ENCODE peak calls at places on chromosomes 16 and 17, in eight cellular contexts. One of them, this sample, is unnamed.

GRCh38 chr17:62782730-62783260 is 25.3 kb downstream of the MARCHF10 start:
- DNase-seq in AG04450: no peak
- DNase-seq in heart left ventricle: no peak
- DNase-seq in mammary epithelial cell: no peak
- DNase-seq in cardiac muscle cell: no peak
- DNase-seq in CD8-positive, alpha-beta T cell: no peak
- DNase-seq in Caco-2: no peak
- DNase-seq in HFF-Myc: no peak
- DNase-seq in this sample: no peak

GRCh38 chr17:16407911-16408588 is 7.3 kb upstream of the TRPV2 start:
- DNase-seq in AG04450: no peak
- DNase-seq in heart left ventricle: peak; percentile 70
- DNase-seq in mammary epithelial cell: peak; percentile 61
- DNase-seq in cardiac muscle cell: peak; percentile 71
- DNase-seq in CD8-positive, alpha-beta T cell: no peak
- DNase-seq in Caco-2: no peak
- DNase-seq in HFF-Myc: no peak
- DNase-seq in this sample: no peak

GRCh38 chr17:30921544-30922196 is at the start of gene ADAP2:
- DNase-seq in AG04450: no peak
- DNase-seq in heart left ventricle: peak; percentile 62
- DNase-seq in mammary epithelial cell: peak; percentile 23
- DNase-seq in cardiac muscle cell: peak; percentile 65
- DNase-seq in CD8-positive, alpha-beta T cell: no peak
- DNase-seq in Caco-2: peak; percentile 58
- DNase-seq in HFF-Myc: no peak
- DNase-seq in this sample: peak; percentile 89

GRCh38 chr17:46732754-46733398 is 85.6 kb downstream of the WNT3 start:
- DNase-seq in AG04450: no peak
- DNase-seq in heart left ventricle: no peak
- DNase-seq in mammary epithelial cell: no peak
- DNase-seq in cardiac muscle cell: peak; percentile 28
- DNase-seq in CD8-positive, alpha-beta T cell: no peak
- DNase-seq in Caco-2: no peak
- DNase-seq in HFF-Myc: no peak
- DNase-seq in this sample: no peak

GRCh38 chr17:68196394-68197090 is 51.3 kb upstream of the AMZ2 start:
- DNase-seq in AG04450: no peak
- DNase-seq in heart left ventricle: no peak
- DNase-seq in mammary epithelial cell: no peak
- DNase-seq in cardiac muscle cell: peak; percentile 21
- DNase-seq in CD8-positive, alpha-beta T cell: no peak
- DNase-seq in Caco-2: no peak
- DNase-seq in HFF-Myc: no peak
- DNase-seq in this sample: no peak

GRCh38 chr17:34840758-34841157 is 120.5 kb downstream of the CCT6B start:
- DNase-seq in AG04450: no peak
- DNase-seq in heart left ventricle: no peak
- DNase-seq in mammary epithelial cell: no peak
- DNase-seq in cardiac muscle cell: no peak
- DNase-seq in CD8-positive, alpha-beta T cell: no peak
- DNase-seq in Caco-2: no peak
- DNase-seq in HFF-Myc: no peak
- DNase-seq in this sample: no peak

GRCh38 chr17:69945698-69946185 is 129.3 kb upstream of the KCNJ16 start:
- DNase-seq in AG04450: no peak
- DNase-seq in heart left ventricle: no peak
- DNase-seq in mammary epithelial cell: no peak
- DNase-seq in cardiac muscle cell: peak; percentile 11
- DNase-seq in CD8-positive, alpha-beta T cell: no peak
- DNase-seq in Caco-2: no peak
- DNase-seq in HFF-Myc: no peak
- DNase-seq in this sample: no peak

GRCh38 chr17:35812456-35812855 is 3.2 kb downstream of the TAF15 start:
- DNase-seq in AG04450: no peak
- DNase-seq in heart left ventricle: no peak
- DNase-seq in mammary epithelial cell: no peak
- DNase-seq in cardiac muscle cell: no peak
- DNase-seq in CD8-positive, alpha-beta T cell: no peak
- DNase-seq in Caco-2: no peak
- DNase-seq in HFF-Myc: no peak
- DNase-seq in this sample: no peak

GRCh38 chr17:9905902-9906301 is 831 bp upstream of the RCVRN start:
- DNase-seq in AG04450: no peak
- DNase-seq in heart left ventricle: no peak
- DNase-seq in mammary epithelial cell: no peak
- DNase-seq in cardiac muscle cell: peak; percentile 35
- DNase-seq in CD8-positive, alpha-beta T cell: no peak
- DNase-seq in Caco-2: no peak
- DNase-seq in HFF-Myc: no peak
- DNase-seq in this sample: no peak

GRCh38 chr16:88773812-88774291 is 11.2 kb downstream of the PIEZO1 start:
- DNase-seq in AG04450: no peak
- DNase-seq in heart left ventricle: peak; percentile 82
- DNase-seq in mammary epithelial cell: no peak
- DNase-seq in cardiac muscle cell: peak; percentile 81
- DNase-seq in CD8-positive, alpha-beta T cell: no peak
- DNase-seq in Caco-2: peak; percentile 74
- DNase-seq in HFF-Myc: peak; percentile 54
- DNase-seq in this sample: no peak

GRCh38 chr17:20120835-20121234 is 111.7 kb downstream of the SPECC1 start:
- DNase-seq in AG04450: no peak
- DNase-seq in heart left ventricle: no peak
- DNase-seq in mammary epithelial cell: no peak
- DNase-seq in cardiac muscle cell: no peak
- DNase-seq in CD8-positive, alpha-beta T cell: no peak
- DNase-seq in Caco-2: no peak
- DNase-seq in HFF-Myc: no peak
- DNase-seq in this sample: no peak
- TF ChIP-seq CTCF in AG04450: no peak
- TF ChIP-seq CTCF in heart left ventricle: no peak
- TF ChIP-seq CTCF in mammary epithelial cell: no peak
- TF ChIP-seq CTCF in cardiac muscle cell: no peak
- TF ChIP-seq CTCF in CD8-positive, alpha-beta T cell: no peak
- TF ChIP-seq CTCF in Caco-2: no peak
- TF ChIP-seq CTCF in HFF-Myc: no peak
- TF ChIP-seq CTCF in this sample: no peak

DNA sequence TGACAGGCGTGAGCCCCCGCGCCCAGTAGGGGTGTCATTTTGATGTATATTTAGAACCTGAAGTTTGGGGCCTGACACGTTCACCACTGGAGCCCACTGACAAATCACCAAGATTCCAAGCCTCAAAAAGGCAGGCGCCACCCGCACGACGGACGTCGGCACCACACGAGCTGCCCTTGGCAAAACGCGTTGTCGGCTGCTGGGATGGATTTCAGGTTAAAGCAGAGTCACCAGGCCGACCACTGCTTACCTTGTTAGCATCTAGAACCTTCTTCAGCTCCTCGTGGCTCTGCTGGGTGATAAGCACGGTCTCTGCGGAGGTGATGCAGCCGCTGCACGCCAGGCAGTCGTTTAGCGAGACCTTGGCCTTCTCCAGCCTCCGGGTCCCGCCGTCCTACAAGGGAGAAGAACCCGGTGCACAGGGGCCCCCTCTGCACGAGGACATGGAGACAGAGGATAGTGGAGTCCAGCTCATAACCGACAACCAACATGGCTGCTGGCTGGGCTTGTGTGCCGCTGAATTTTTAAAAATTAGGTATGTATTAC is 3.8 kb downstream of the CIAO3 start:
- DNase-seq in AG04450: no peak
- DNase-seq in heart left ventricle: no peak
- DNase-seq in mammary epithelial cell: no peak
- DNase-seq in cardiac muscle cell: no peak
- DNase-seq in CD8-positive, alpha-beta T cell: peak; percentile 5
- DNase-seq in Caco-2: no peak
- DNase-seq in HFF-Myc: no peak
- DNase-seq in this sample: no peak
- H3K4me3 ChIP-seq in AG04450: no peak overlapping the region
- H3K4me3 ChIP-seq in heart left ventricle: no peak overlapping the region
- H3K4me3 ChIP-seq in mammary epithelial cell: no peak overlapping the region
- H3K4me3 ChIP-seq in cardiac muscle cell: no peak overlapping the region
- H3K4me3 ChIP-seq in CD8-positive, alpha-beta T cell: no peak overlapping the region
- H3K4me3 ChIP-seq in Caco-2: no peak overlapping the region
- H3K4me3 ChIP-seq in HFF-Myc: no peak overlapping the region
- H3K4me3 ChIP-seq in this sample: no peak overlapping the region

GRCh38 chr16:69294051-69294450 is 17.1 kb upstream of the VPS4A start:
- DNase-seq in AG04450: no peak
- DNase-seq in heart left ventricle: no peak
- DNase-seq in mammary epithelial cell: peak; percentile 66
- DNase-seq in cardiac muscle cell: no peak
- DNase-seq in CD8-positive, alpha-beta T cell: no peak
- DNase-seq in Caco-2: no peak
- DNase-seq in HFF-Myc: no peak
- DNase-seq in this sample: no peak
- TF ChIP-seq CTCF in AG04450: no peak
- TF ChIP-seq CTCF in heart left ventricle: no peak
- TF ChIP-seq CTCF in mammary epithelial cell: no peak
- TF ChIP-seq CTCF in cardiac muscle cell: no peak
- TF ChIP-seq CTCF in CD8-positive, alpha-beta T cell: no peak
- TF ChIP-seq CTCF in Caco-2: no peak
- TF ChIP-seq CTCF in HFF-Myc: no peak
- TF ChIP-seq CTCF in this sample: no peak

DNA sequence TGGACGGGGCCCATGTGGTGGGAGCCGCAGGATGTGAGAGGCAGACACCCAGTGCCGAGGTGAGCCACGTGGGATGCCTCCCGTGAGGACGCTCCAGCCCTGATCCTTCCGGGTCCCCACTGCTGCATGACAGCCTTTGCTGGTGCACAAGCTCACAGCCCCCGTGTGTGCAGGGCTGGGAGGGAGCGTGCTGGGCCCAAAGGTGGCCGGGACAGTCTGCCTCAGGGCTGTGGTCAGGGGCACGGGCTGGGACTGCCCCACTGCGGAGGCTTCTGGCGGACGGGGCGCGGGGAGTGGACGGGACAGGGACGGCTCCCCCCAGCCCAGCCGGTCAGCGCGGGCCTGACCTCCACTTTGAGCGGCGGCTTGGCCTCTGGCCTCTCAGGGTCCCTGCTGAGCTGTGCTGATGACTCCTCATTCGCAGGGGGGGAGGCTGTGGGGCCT is 9.5 kb upstream of the METRNL start:
- DNase-seq in AG04450: no peak
- DNase-seq in heart left ventricle: peak; percentile 7
- DNase-seq in mammary epithelial cell: no peak
- DNase-seq in cardiac muscle cell: no peak
- DNase-seq in CD8-positive, alpha-beta T cell: peak; percentile 19
- DNase-seq in Caco-2: no peak
- DNase-seq in HFF-Myc: no peak
- DNase-seq in this sample: no peak
- H3K4me3 ChIP-seq in AG04450: no peak overlapping the region
- H3K4me3 ChIP-seq in heart left ventricle: no peak overlapping the region
- H3K4me3 ChIP-seq in mammary epithelial cell: no peak overlapping the region
- H3K4me3 ChIP-seq in cardiac muscle cell: no peak overlapping the region
- H3K4me3 ChIP-seq in CD8-positive, alpha-beta T cell: no peak overlapping the region
- H3K4me3 ChIP-seq in Caco-2: no peak overlapping the region
- H3K4me3 ChIP-seq in HFF-Myc: no peak overlapping the region
- H3K4me3 ChIP-seq in this sample: no peak overlapping the region